ENCODE peak calls at places on chromosome 17, in eight cellular contexts. One of them, this sample, is unnamed.
A peak's percentile ranks its signal among the peaks of the same experiment; 100 is the strongest.

GRCh38 chr17:81482673-81483072 is 29.9 kb downstream of the ACTG1 start:
- DNase-seq in right cardiac atrium: no peak
- DNase-seq in brain microvascular endothelial cell: no peak
- DNase-seq in testis: no peak
- DNase-seq in tibial artery: no peak
- DNase-seq in BJ: no peak
- DNase-seq in IMR-90: no peak
- DNase-seq in cardiac fibroblast: no peak
- DNase-seq in this sample: no peak

GRCh38 chr17:3859895-3860294 is 13.8 kb upstream of the NCBP3 start:
- DNase-seq in tibial artery: no peak
- DNase-seq in BJ: no peak
- DNase-seq in testis: peak; percentile 50
- DNase-seq in brain microvascular endothelial cell: no peak
- DNase-seq in cardiac fibroblast: no peak
- DNase-seq in IMR-90: no peak
- DNase-seq in right cardiac atrium: no peak
- DNase-seq in this sample: no peak

GRCh38 chr17:30908717-30909420 is 2.8 kb upstream of the TEFM start:
- DNase-seq in right cardiac atrium: no peak
- DNase-seq in brain microvascular endothelial cell: no peak
- DNase-seq in IMR-90: no peak
- DNase-seq in BJ: no peak
- DNase-seq in cardiac fibroblast: no peak
- DNase-seq in tibial artery: no peak
- DNase-seq in testis: no peak
- DNase-seq in this sample: no peak

GRCh38 chr17:21019976-21020575 is 22.7 kb downstream of the USP22 start:
- DNase-seq in IMR-90: no peak
- DNase-seq in cardiac fibroblast: peak; percentile 49
- DNase-seq in brain microvascular endothelial cell: no peak
- DNase-seq in BJ: no peak
- DNase-seq in testis: peak; percentile 69
- DNase-seq in right cardiac atrium: no peak
- DNase-seq in tibial artery: no peak
- DNase-seq in this sample: no peak

GRCh38 chr17:22506231-22506630 is 813.9 kb downstream of the KCNJ18 start:
- DNase-seq in right cardiac atrium: no peak
- DNase-seq in tibial artery: no peak
- DNase-seq in cardiac fibroblast: no peak
- DNase-seq in testis: no peak
- DNase-seq in brain microvascular endothelial cell: no peak
- DNase-seq in IMR-90: no peak
- DNase-seq in BJ: no peak
- DNase-seq in this sample: no peak

GRCh38 chr17:31700973-31701372 is 158.1 kb downstream of the COPRS start:
- DNase-seq in right cardiac atrium: no peak
- DNase-seq in cardiac fibroblast: no peak
- DNase-seq in brain microvascular endothelial cell: no peak
- DNase-seq in BJ: no peak
- DNase-seq in IMR-90: no peak
- DNase-seq in tibial artery: no peak
- DNase-seq in testis: no peak
- DNase-seq in this sample: no peak

GRCh38 chr17:13544292-13544691 is 57.4 kb downstream of the HS3ST3A1 start:
- DNase-seq in BJ: peak; percentile 81
- DNase-seq in testis: peak; percentile 63
- DNase-seq in tibial artery: no peak
- DNase-seq in IMR-90: peak; percentile 98
- DNase-seq in right cardiac atrium: no peak
- DNase-seq in cardiac fibroblast: peak; percentile 94
- DNase-seq in brain microvascular endothelial cell: peak; percentile 97
- DNase-seq in this sample: peak; percentile 99

GRCh38 chr17:71378741-71379140 is 742.1 kb upstream of the SOX9 start:
- DNase-seq in testis: no peak
- DNase-seq in tibial artery: no peak
- DNase-seq in brain microvascular endothelial cell: no peak
- DNase-seq in IMR-90: no peak
- DNase-seq in right cardiac atrium: no peak
- DNase-seq in BJ: no peak
- DNase-seq in cardiac fibroblast: no peak
- DNase-seq in this sample: no peak

GRCh38 chr17:77388384-77389306 is 247.9 kb downstream of the SEC14L1 start:
- DNase-seq in right cardiac atrium: no peak
- DNase-seq in cardiac fibroblast: no peak
- DNase-seq in BJ: no peak
- DNase-seq in testis: no peak
- DNase-seq in tibial artery: no peak
- DNase-seq in IMR-90: no peak
- DNase-seq in brain microvascular endothelial cell: no peak
- DNase-seq in this sample: no peak

GRCh38 chr17:21199856-21200255 is 14.1 kb downstream of the TMEM11 start:
- DNase-seq in tibial artery: no peak
- DNase-seq in testis: no peak
- DNase-seq in brain microvascular endothelial cell: no peak
- DNase-seq in cardiac fibroblast: no peak
- DNase-seq in BJ: no peak
- DNase-seq in IMR-90: no peak
- DNase-seq in right cardiac atrium: no peak
- DNase-seq in this sample: no peak

GRCh38 chr17:75077490-75078096 is 10.2 kb upstream of the SLC16A5 start:
- DNase-seq in cardiac fibroblast: peak; percentile 35
- DNase-seq in BJ: no peak
- DNase-seq in tibial artery: peak; percentile 70
- DNase-seq in brain microvascular endothelial cell: no peak
- DNase-seq in right cardiac atrium: peak; percentile 86
- DNase-seq in testis: peak; percentile 64
- DNase-seq in IMR-90: no peak
- DNase-seq in this sample: no peak

GRCh38 chr17:5501725-5502124 is 15.4 kb downstream of the MIS12 start:
- DNase-seq in brain microvascular endothelial cell: no peak
- DNase-seq in cardiac fibroblast: no peak
- DNase-seq in tibial artery: no peak
- DNase-seq in right cardiac atrium: no peak
- DNase-seq in IMR-90: no peak
- DNase-seq in testis: no peak
- DNase-seq in BJ: no peak
- DNase-seq in this sample: no peak

GRCh38 chr17:32870969-32871368 is 6.0 kb downstream of the MYO1D start:
- DNase-seq in brain microvascular endothelial cell: peak; percentile 57
- DNase-seq in tibial artery: peak; percentile 66
- DNase-seq in IMR-90: no peak
- DNase-seq in testis: no peak
- DNase-seq in BJ: no peak
- DNase-seq in cardiac fibroblast: peak; percentile 10
- DNase-seq in right cardiac atrium: peak; percentile 18
- DNase-seq in this sample: peak; percentile 63

GRCh38 chr17:32100971-32101631 is 41.2 kb upstream of the RHOT1 start:
- DNase-seq in IMR-90: no peak
- DNase-seq in cardiac fibroblast: no peak
- DNase-seq in tibial artery: no peak
- DNase-seq in brain microvascular endothelial cell: no peak
- DNase-seq in BJ: no peak
- DNase-seq in testis: no peak
- DNase-seq in right cardiac atrium: no peak
- DNase-seq in this sample: no peak

GRCh38 chr17:4483012-4483840 is 15.5 kb upstream of the SPNS2 start:
- DNase-seq in tibial artery: no peak
- DNase-seq in BJ: no peak
- DNase-seq in testis: no peak
- DNase-seq in IMR-90: no peak
- DNase-seq in brain microvascular endothelial cell: no peak
- DNase-seq in right cardiac atrium: no peak
- DNase-seq in cardiac fibroblast: no peak
- DNase-seq in this sample: no peak

GRCh38 chr17:7739746-7740145 is 22.2 kb downstream of the DNAH2 start:
- DNase-seq in brain microvascular endothelial cell: no peak
- DNase-seq in tibial artery: no peak
- DNase-seq in cardiac fibroblast: no peak
- DNase-seq in IMR-90: no peak
- DNase-seq in testis: no peak
- DNase-seq in BJ: no peak
- DNase-seq in right cardiac atrium: no peak
- DNase-seq in this sample: no peak

GRCh38 chr17:49469831-49470568 is 25.1 kb upstream of the NGFR start:
- DNase-seq in brain microvascular endothelial cell: no peak
- DNase-seq in testis: no peak
- DNase-seq in tibial artery: no peak
- DNase-seq in IMR-90: no peak
- DNase-seq in BJ: no peak
- DNase-seq in right cardiac atrium: peak; percentile 64
- DNase-seq in cardiac fibroblast: no peak
- DNase-seq in this sample: no peak

GRCh38 chr17:64006361-64007088 is 8.4 kb downstream of the PRR29 start:
- DNase-seq in brain microvascular endothelial cell: no peak
- DNase-seq in testis: peak; percentile 14
- DNase-seq in cardiac fibroblast: no peak
- DNase-seq in tibial artery: peak; percentile 48
- DNase-seq in BJ: no peak
- DNase-seq in IMR-90: no peak
- DNase-seq in right cardiac atrium: peak; percentile 82
- DNase-seq in this sample: no peak

GRCh38 chr17:73650147-73650546 is 5.9 kb upstream of the SDK2 start:
- DNase-seq in brain microvascular endothelial cell: no peak
- DNase-seq in IMR-90: no peak
- DNase-seq in BJ: no peak
- DNase-seq in cardiac fibroblast: no peak
- DNase-seq in right cardiac atrium: no peak
- DNase-seq in testis: no peak
- DNase-seq in tibial artery: no peak
- DNase-seq in this sample: no peak

GRCh38 chr17:83053779-83054451 is 25.5 kb upstream of the METRNL start:
- DNase-seq in testis: peak; percentile 49
- DNase-seq in cardiac fibroblast: no peak
- DNase-seq in BJ: no peak
- DNase-seq in brain microvascular endothelial cell: no peak
- DNase-seq in IMR-90: no peak
- DNase-seq in right cardiac atrium: no peak
- DNase-seq in tibial artery: peak; percentile 64
- DNase-seq in this sample: no peak

GRCh38 chr17:39627717-39628516 is 1.2 kb downstream of the PPP1R1B start:
- DNase-seq in tibial artery: no peak
- DNase-seq in right cardiac atrium: no peak
- DNase-seq in brain microvascular endothelial cell: no peak
- DNase-seq in testis: no peak
- DNase-seq in BJ: no peak
- DNase-seq in cardiac fibroblast: no peak
- DNase-seq in IMR-90: no peak
- DNase-seq in this sample: no peak
- H3K4me3 ChIP-seq in tibial artery: no peak overlapping the region
- H3K4me3 ChIP-seq in right cardiac atrium: peak overlapping the region; percentile 33
- H3K4me3 ChIP-seq in brain microvascular endothelial cell: no peak overlapping the region
- H3K4me3 ChIP-seq in testis: no peak overlapping the region
- H3K4me3 ChIP-seq in BJ: no peak overlapping the region
- H3K4me3 ChIP-seq in cardiac fibroblast: no peak overlapping the region
- H3K4me3 ChIP-seq in IMR-90: no peak overlapping the region
- H3K4me3 ChIP-seq in this sample: no peak overlapping the region

GRCh38 chr17:19987897-19988296 is 10.3 kb upstream of the AKAP10 start:
- DNase-seq in brain microvascular endothelial cell: no peak
- DNase-seq in tibial artery: no peak
- DNase-seq in testis: no peak
- DNase-seq in cardiac fibroblast: no peak
- DNase-seq in right cardiac atrium: no peak
- DNase-seq in BJ: no peak
- DNase-seq in IMR-90: no peak
- DNase-seq in this sample: no peak

GRCh38 chr17:19996502-19996901 is 12.7 kb upstream of the SPECC1 start:
- DNase-seq in BJ: no peak
- DNase-seq in right cardiac atrium: no peak
- DNase-seq in cardiac fibroblast: no peak
- DNase-seq in testis: no peak
- DNase-seq in tibial artery: no peak
- DNase-seq in brain microvascular endothelial cell: no peak
- DNase-seq in IMR-90: no peak
- DNase-seq in this sample: no peak

GRCh38 chr17:19996086-19996485 is 13.1 kb upstream of the SPECC1 start:
- DNase-seq in testis: no peak
- DNase-seq in right cardiac atrium: no peak
- DNase-seq in IMR-90: no peak
- DNase-seq in tibial artery: no peak
- DNase-seq in cardiac fibroblast: no peak
- DNase-seq in BJ: no peak
- DNase-seq in brain microvascular endothelial cell: no peak
- DNase-seq in this sample: no peak

GRCh38 chr17:19991252-19991885 is 13.7 kb upstream of the AKAP10 start:
- DNase-seq in cardiac fibroblast: no peak
- DNase-seq in testis: peak; percentile 52
- DNase-seq in tibial artery: no peak
- DNase-seq in right cardiac atrium: no peak
- DNase-seq in BJ: no peak
- DNase-seq in IMR-90: no peak
- DNase-seq in brain microvascular endothelial cell: no peak
- DNase-seq in this sample: no peak

GRCh38 chr17:19992803-19993713 is 15.4 kb upstream of the AKAP10 start:
- DNase-seq in brain microvascular endothelial cell: peak; percentile 79
- DNase-seq in right cardiac atrium: peak; percentile 88
- DNase-seq in testis: peak; percentile 95
- DNase-seq in cardiac fibroblast: peak; percentile 90
- DNase-seq in BJ: peak; percentile 35
- DNase-seq in IMR-90: peak; percentile 84
- DNase-seq in tibial artery: peak; percentile 91
- DNase-seq in this sample: peak; percentile 52
- H3K4me3 ChIP-seq in brain microvascular endothelial cell: no peak overlapping the region
- H3K4me3 ChIP-seq in right cardiac atrium: no peak overlapping the region
- H3K4me3 ChIP-seq in testis: no peak overlapping the region
- H3K4me3 ChIP-seq in cardiac fibroblast: no peak overlapping the region
- H3K4me3 ChIP-seq in BJ: no peak overlapping the region
- H3K4me3 ChIP-seq in IMR-90: no peak overlapping the region
- H3K4me3 ChIP-seq in tibial artery: no peak overlapping the region
- H3K4me3 ChIP-seq in this sample: no peak overlapping the region

GRCh38 chr17:57032343-57032742 is 52.7 kb upstream of the AKAP1 start:
- DNase-seq in IMR-90: no peak
- DNase-seq in testis: peak; percentile 50
- DNase-seq in cardiac fibroblast: no peak
- DNase-seq in BJ: no peak
- DNase-seq in tibial artery: peak; percentile 54
- DNase-seq in brain microvascular endothelial cell: no peak
- DNase-seq in right cardiac atrium: no peak
- DNase-seq in this sample: no peak
- H3K4me3 ChIP-seq in IMR-90: no peak overlapping the region
- H3K4me3 ChIP-seq in testis: no peak overlapping the region
- H3K4me3 ChIP-seq in cardiac fibroblast: no peak overlapping the region
- H3K4me3 ChIP-seq in BJ: no peak overlapping the region
- H3K4me3 ChIP-seq in tibial artery: no peak overlapping the region
- H3K4me3 ChIP-seq in brain microvascular endothelial cell: no peak overlapping the region
- H3K4me3 ChIP-seq in right cardiac atrium: no peak overlapping the region
- H3K4me3 ChIP-seq in this sample: no peak overlapping the region

DNA sequence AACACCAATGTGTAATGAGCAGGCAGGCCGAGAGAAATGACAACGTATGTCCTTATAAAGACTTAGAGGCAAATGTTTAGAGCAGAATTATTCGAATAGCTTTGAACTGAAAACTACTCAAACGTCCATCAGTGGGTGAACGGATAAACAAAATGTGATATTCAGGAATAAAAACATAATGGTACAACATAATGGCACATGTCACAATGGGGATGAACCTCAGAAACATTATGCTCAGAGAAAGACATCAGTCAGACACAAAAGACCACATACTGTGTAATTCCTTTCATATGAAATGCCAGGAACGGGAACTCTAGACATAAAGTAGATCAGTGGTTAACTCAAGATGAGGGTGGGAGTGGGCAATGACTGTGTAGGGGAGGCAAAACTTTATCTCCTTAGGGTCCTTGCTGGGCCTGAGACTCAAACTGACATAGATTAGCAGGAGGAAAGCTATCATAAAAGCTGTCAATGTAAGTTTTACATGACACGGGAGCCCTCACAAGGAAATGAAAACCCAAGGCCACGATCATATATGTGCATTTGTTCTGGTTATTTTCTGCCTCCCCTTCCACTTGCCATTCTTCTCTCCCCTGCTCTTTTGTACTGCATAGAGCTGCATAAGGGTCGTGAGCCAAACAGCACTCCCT is 14.8 kb upstream of the ARL4D start:
- DNase-seq in testis: no peak
- DNase-seq in right cardiac atrium: no peak
- DNase-seq in BJ: no peak
- DNase-seq in IMR-90: no peak
- DNase-seq in cardiac fibroblast: no peak
- DNase-seq in tibial artery: no peak
- DNase-seq in brain microvascular endothelial cell: no peak
- DNase-seq in this sample: no peak
- H3K4me3 ChIP-seq in testis: no peak overlapping the region
- H3K4me3 ChIP-seq in right cardiac atrium: no peak overlapping the region
- H3K4me3 ChIP-seq in BJ: no peak overlapping the region
- H3K4me3 ChIP-seq in IMR-90: no peak overlapping the region
- H3K4me3 ChIP-seq in cardiac fibroblast: no peak overlapping the region
- H3K4me3 ChIP-seq in tibial artery: no peak overlapping the region
- H3K4me3 ChIP-seq in brain microvascular endothelial cell: no peak overlapping the region
- H3K4me3 ChIP-seq in this sample: no peak overlapping the region

This sample was measured in skeletal muscle cell.